ENCODE peak calls at places on chromosomes 3 and 15, in six cellular contexts. X is upper lobe of right lung, Q is heart left ventricle, F is mucosa of descending colon, A is foreskin keratinocyte, N is cardiac muscle cell. J is an unnamed sample.
A peak's percentile ranks its signal among the peaks of the same experiment; 100 is the strongest.

GRCh38 chr3:44106761-44107160 is 134.9 kb upstream of the TOPAZ1 start:
- DNase-seq in X (no peak), A (no peak), Q (no peak), F (no peak), N (no peak), J (no peak)

GRCh38 chr3:140953028-140953960 is 11.7 kb downstream of the SLC25A36 start:
- DNase-seq in F (no peak), A (peak; percentile 46), Q (no peak), X (no peak), N (no peak), J (no peak)

GRCh38 chr15:97874139-97874538 is 86.4 kb upstream of the ARRDC4 start:
- DNase-seq in A (no peak), F (no peak), Q (no peak), X (no peak), N (no peak), J (no peak)

GRCh38 chr15:90930861-90931629 is 1.3 kb downstream of the HDDC3 start:
- DNase-seq in Q (no peak), A (no peak), X (no peak), F (no peak), N (no peak), J (no peak)

GRCh38 chr3:58164199-58164879 is 46.4 kb downstream of the DNASE1L3 start:
- DNase-seq in A (no peak), N (no peak), Q (peak; percentile 87), X (peak; percentile 87), F (no peak), J (no peak)

GRCh38 chr3:164470471-164470870 is 607.8 kb downstream of the SI start:
- DNase-seq in Q (no peak), X (no peak), A (no peak), N (no peak), F (no peak), J (no peak)

GRCh38 chr15:68348064-68348463 is 70.5 kb downstream of the FEM1B start:
- DNase-seq in N (no peak), F (no peak), A (no peak), X (no peak), Q (no peak), J (no peak)

GRCh38 chr15:98077186-98077585 is 116.7 kb downstream of the ARRDC4 start:
- DNase-seq in A (peak; percentile 52), F (no peak), X (peak; percentile 76), N (no peak), Q (no peak), J (no peak)

GRCh38 chr15:77983708-77984445 is 93.6 kb downstream of the TBC1D2B start:
- DNase-seq in X (peak; percentile 61), Q (no peak), F (peak; percentile 41), N (no peak), A (no peak), J (no peak)

GRCh38 chr15:77981281-77982126 is 96.0 kb downstream of the TBC1D2B start:
- DNase-seq in F (peak; percentile 17), N (no peak), A (no peak), X (no peak), Q (no peak), J (no peak)

GRCh38 chr15:77982127-77982490 is 95.4 kb downstream of the TBC1D2B start:
- DNase-seq in N (no peak), Q (no peak), F (peak; percentile 6), A (no peak), X (no peak), J (no peak)

GRCh38 chr15:77984446-77984861 is 93.1 kb downstream of the TBC1D2B start:
- DNase-seq in A (no peak), X (peak; percentile 44), F (peak; percentile 16), N (no peak), Q (no peak), J (no peak)

GRCh38 chr15:77983091-77983707 is 94.3 kb downstream of the TBC1D2B start:
- DNase-seq in X (no peak), A (no peak), Q (no peak), N (no peak), F (no peak), J (no peak)
- H3K4me1 ChIP-seq in X (no peaks in the 10 kb centered on the region), A (no peaks in the 10 kb centered on the region), Q (no peaks in the 10 kb centered on the region), N (no peaks in the 10 kb centered on the region), F (no peaks in the 10 kb centered on the region), J (no peaks in the 10 kb centered on the region)

GRCh38 chr15:41972341-41973237 is at the start of gene EHD4:
- DNase-seq in X (peak; percentile 99), A (peak; percentile 98), N (peak; percentile 100), Q (peak; percentile 99), F (peak; percentile 97), J (peak; percentile 88)

GRCh38 chr15:41969851-41970431 is 2.4 kb downstream of the EHD4 start:
- DNase-seq in A (peak; percentile 38), X (no peak), F (no peak), N (no peak), Q (no peak), J (no peak)

GRCh38 chr15:41971893-41972340 is 440 bp downstream of the EHD4 start:
- DNase-seq in N (peak; percentile 61), F (no peak), Q (no peak), A (no peak), X (no peak), J (no peak)

GRCh38 chr15:41970456-41970855 is 1.9 kb downstream of the EHD4 start:
- DNase-seq in F (no peak), Q (no peak), A (no peak), N (no peak), X (no peak), J (no peak)

GRCh38 chr15:41971089-41971892 is 1.1 kb downstream of the EHD4 start:
- DNase-seq in Q (peak; percentile 66), N (peak; percentile 89), X (peak; percentile 77), A (peak; percentile 39), F (peak; percentile 63), J (peak; percentile 70)
- TF ChIP-seq CTCF in Q (no peak), N (no peak), X (no peak), A (no peak), F (no peak), J (no peak)

GRCh38 chr3:186949281-186949982 is 19.1 kb downstream of the ST6GAL1 start:
- DNase-seq in X (no peak), N (no peak), Q (no peak), A (peak; percentile 71), F (no peak), J (no peak)

GRCh38 chr3:186950402-186951093 is 20.2 kb downstream of the ST6GAL1 start:
- DNase-seq in N (no peak), A (peak; percentile 76), Q (no peak), F (no peak), X (no peak), J (no peak)

GRCh38 chr3:186951640-186952552 is 21.6 kb downstream of the ST6GAL1 start:
- DNase-seq in N (no peak), X (no peak), A (no peak), F (no peak), Q (no peak), J (no peak)

GRCh38 chr3:186955898-186956696 is 25.8 kb downstream of the ST6GAL1 start:
- DNase-seq in A (no peak), N (peak; percentile 29), F (no peak), Q (no peak), X (no peak), J (no peak)

GRCh38 chr3:186953011-186953487 is 22.7 kb downstream of the ST6GAL1 start:
- DNase-seq in Q (no peak), A (peak; percentile 43), N (no peak), X (no peak), F (no peak), J (no peak)
- H3K4me1 ChIP-seq in Q (peaks cover 45% of the 10 kb centered on the region), A (no peaks in the 10 kb centered on the region), N (peaks cover 36% of the 10 kb centered on the region), X (peaks cover 15% of the 10 kb centered on the region), F (no peaks in the 10 kb centered on the region), J (peaks cover 25% of the 10 kb centered on the region)

DNA sequence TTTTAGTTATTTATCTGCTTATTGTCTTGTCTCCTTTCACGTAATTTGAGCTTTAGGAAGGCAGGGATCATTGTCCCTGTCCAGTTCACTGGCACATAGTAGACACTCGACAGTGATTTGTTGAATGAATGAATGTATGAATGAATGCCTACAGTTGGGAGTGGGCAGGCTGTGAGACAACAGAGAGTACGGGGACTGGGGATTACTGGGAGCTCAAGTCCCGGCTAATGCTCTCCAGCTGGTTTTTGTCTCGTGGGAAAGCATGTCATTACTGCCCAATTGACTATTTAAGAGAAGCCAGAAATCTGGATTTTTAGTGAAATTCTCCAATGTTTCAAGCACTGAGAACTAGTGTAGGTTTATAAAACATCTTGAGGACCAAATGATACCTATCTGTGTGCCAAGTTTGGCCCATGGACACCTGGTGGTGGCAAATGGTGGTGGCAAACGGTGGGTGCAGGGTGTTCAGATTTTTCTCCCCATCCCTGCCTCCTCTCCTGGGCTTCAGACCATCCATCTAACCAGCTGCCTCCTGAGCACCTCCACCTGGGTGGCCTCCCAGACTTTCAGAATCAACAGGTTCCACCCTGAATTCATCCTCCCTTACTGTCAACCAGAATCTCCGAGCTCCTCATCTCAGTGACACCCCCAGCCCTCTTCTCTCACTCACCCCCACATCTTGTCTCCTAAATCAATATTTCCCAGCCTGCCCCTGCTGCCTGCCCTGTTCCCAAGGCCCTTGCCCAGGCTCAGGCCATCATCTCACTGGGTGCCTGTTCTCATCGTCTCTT is 36.2 kb upstream of the TRH start:
- DNase-seq in N (no peak), Q (no peak), F (no peak), A (no peak), X (no peak), J (no peak)
- TF ChIP-seq CTCF in N (no peak), Q (no peak), F (no peak), A (peak; percentile 17), X (no peak), J (no peak)

GRCh38 chr15:99430881-99431401 is 134.8 kb upstream of the MEF2A start:
- DNase-seq in N (no peak), X (peak; percentile 40), F (peak; percentile 19), Q (peak; percentile 6), A (no peak), J (no peak)
- H3K4me1 ChIP-seq in N (no peaks in the 10 kb centered on the region), X (peaks cover 36% of the 10 kb centered on the region), F (peaks cover 28% of the 10 kb centered on the region), Q (peaks cover 36% of the 10 kb centered on the region), A (peaks cover 14% of the 10 kb centered on the region), J (peaks cover 61% of the 10 kb centered on the region)

J was measured in CD8-positive, alpha-beta T cell.